ENCODE peak calls at places on chromosomes 4 and X, in four cellular contexts. One of them, this sample, is unnamed.
A peak's percentile ranks its signal among the peaks of the same experiment; 100 is the strongest.

GRCh38 chr4:168683595-168683994 is 186.7 kb downstream of the PALLD start:
- DNase-seq in mammary epithelial cell: peak; percentile 39
- DNase-seq in ELR: peak; percentile 54
- DNase-seq in CD4-positive, CD25-positive, alpha-beta regulatory T cell: no peak
- DNase-seq in this sample: no peak

GRCh38 chr4:53748328-53748772 is 157.1 kb upstream of the LNX1 start:
- DNase-seq in ELR: no peak
- DNase-seq in CD4-positive, CD25-positive, alpha-beta regulatory T cell: no peak
- DNase-seq in mammary epithelial cell: no peak
- DNase-seq in this sample: no peak

GRCh38 chr4:27003602-27004238 is 143.1 kb downstream of the STIM2 start:
- DNase-seq in mammary epithelial cell: no peak
- DNase-seq in ELR: peak; percentile 58
- DNase-seq in CD4-positive, CD25-positive, alpha-beta regulatory T cell: no peak
- DNase-seq in this sample: no peak

GRCh38 chrX:110317820-110318663 is at the start of gene AMMECR1:
- DNase-seq in ELR: peak; percentile 86
- DNase-seq in CD4-positive, CD25-positive, alpha-beta regulatory T cell: peak; percentile 76
- DNase-seq in mammary epithelial cell: peak; percentile 68
- DNase-seq in this sample: peak; percentile 81

GRCh38 chrX:49101629-49101984 is 21.9 kb upstream of the WDR45 start:
- DNase-seq in ELR: no peak
- DNase-seq in mammary epithelial cell: no peak
- DNase-seq in CD4-positive, CD25-positive, alpha-beta regulatory T cell: no peak
- DNase-seq in this sample: no peak

GRCh38 chrX:115584715-115585114 is 23.7 kb downstream of the PLS3 start:
- DNase-seq in mammary epithelial cell: peak; percentile 80
- DNase-seq in CD4-positive, CD25-positive, alpha-beta regulatory T cell: no peak
- DNase-seq in ELR: peak; percentile 67
- DNase-seq in this sample: no peak

GRCh38 chr4:159747983-159748382 is 645.1 kb downstream of the RAPGEF2 start:
- DNase-seq in mammary epithelial cell: no peak
- DNase-seq in CD4-positive, CD25-positive, alpha-beta regulatory T cell: no peak
- DNase-seq in ELR: no peak
- DNase-seq in this sample: no peak

GRCh38 chr4:154354883-154355282 is 136.7 kb downstream of the DCHS2 start:
- DNase-seq in mammary epithelial cell: no peak
- DNase-seq in CD4-positive, CD25-positive, alpha-beta regulatory T cell: no peak
- DNase-seq in ELR: no peak
- DNase-seq in this sample: no peak

GRCh38 chr4:31516520-31516919 is 796.4 kb downstream of the PCDH7 start:
- DNase-seq in ELR: no peak
- DNase-seq in mammary epithelial cell: no peak
- DNase-seq in CD4-positive, CD25-positive, alpha-beta regulatory T cell: no peak
- DNase-seq in this sample: no peak

GRCh38 chrX:24153796-24154189 is 4.3 kb downstream of the ZFX start:
- DNase-seq in mammary epithelial cell: no peak
- DNase-seq in CD4-positive, CD25-positive, alpha-beta regulatory T cell: no peak
- DNase-seq in ELR: no peak
- DNase-seq in this sample: no peak

GRCh38 chr4:136001791-136002190 is 1530.5 kb downstream of the PCDH18 start:
- DNase-seq in ELR: no peak
- DNase-seq in CD4-positive, CD25-positive, alpha-beta regulatory T cell: no peak
- DNase-seq in mammary epithelial cell: no peak
- DNase-seq in this sample: peak; percentile 60

GRCh38 chr4:37687175-37687525 is 974 bp upstream of the RELL1 start:
- DNase-seq in mammary epithelial cell: no peak
- DNase-seq in ELR: peak; percentile 17
- DNase-seq in CD4-positive, CD25-positive, alpha-beta regulatory T cell: no peak
- DNase-seq in this sample: no peak

GRCh38 chr4:15182600-15183222 is 180.4 kb downstream of the CPEB2 start:
- DNase-seq in CD4-positive, CD25-positive, alpha-beta regulatory T cell: no peak
- DNase-seq in ELR: peak; percentile 41
- DNase-seq in mammary epithelial cell: peak; percentile 45
- DNase-seq in this sample: no peak

GRCh38 chr4:3303840-3304715 is 11.3 kb downstream of the RGS12 start:
- DNase-seq in mammary epithelial cell: no peak
- DNase-seq in CD4-positive, CD25-positive, alpha-beta regulatory T cell: no peak
- DNase-seq in ELR: no peak
- DNase-seq in this sample: no peak

GRCh38 chr4:76087007-76087769 is 12.7 kb downstream of the ART3 start:
- DNase-seq in CD4-positive, CD25-positive, alpha-beta regulatory T cell: no peak
- DNase-seq in ELR: peak; percentile 72
- DNase-seq in mammary epithelial cell: peak; percentile 82
- DNase-seq in this sample: peak; percentile 38

GRCh38 chr4:108906866-108907367 is 144.1 kb upstream of the ETNPPL start:
- DNase-seq in CD4-positive, CD25-positive, alpha-beta regulatory T cell: no peak
- DNase-seq in mammary epithelial cell: no peak
- DNase-seq in ELR: no peak
- DNase-seq in this sample: no peak

GRCh38 chrX:104318330-104319009 is 63.7 kb upstream of the ESX1 start:
- DNase-seq in mammary epithelial cell: peak; percentile 88
- DNase-seq in CD4-positive, CD25-positive, alpha-beta regulatory T cell: no peak
- DNase-seq in ELR: peak; percentile 83
- DNase-seq in this sample: no peak

GRCh38 chr4:10079951-10080873 is 36.4 kb downstream of the WDR1 start:
- DNase-seq in mammary epithelial cell: no peak
- DNase-seq in CD4-positive, CD25-positive, alpha-beta regulatory T cell: no peak
- DNase-seq in ELR: no peak
- DNase-seq in this sample: no peak

GRCh38 chrX:14051416-14051815 is 21.7 kb upstream of the GEMIN8 start:
- DNase-seq in CD4-positive, CD25-positive, alpha-beta regulatory T cell: no peak
- DNase-seq in ELR: no peak
- DNase-seq in mammary epithelial cell: no peak
- DNase-seq in this sample: no peak

GRCh38 chrX:140762061-140762460 is 52.5 kb downstream of the LINC00632 start:
- DNase-seq in ELR: peak; percentile 63
- DNase-seq in CD4-positive, CD25-positive, alpha-beta regulatory T cell: no peak
- DNase-seq in mammary epithelial cell: peak; percentile 35
- DNase-seq in this sample: peak; percentile 65

GRCh38 chr4:75634281-75634680 is 4.0 kb upstream of the CDKL2 start:
- DNase-seq in mammary epithelial cell: peak; percentile 41
- DNase-seq in CD4-positive, CD25-positive, alpha-beta regulatory T cell: no peak
- DNase-seq in ELR: peak; percentile 45
- DNase-seq in this sample: no peak